ENCODE peak calls at places on chromosomes 3 and 15, in four cellular contexts. I is HT1080, G is endothelial cell, L is mesenteric fat pad. O is an unnamed sample.
A peak's percentile ranks its signal among the peaks of the same experiment; 100 is the strongest.

GRCh38 chr3:114557791-114558190 is 264.0 kb downstream of the TIGIT start:
- DNase-seq in I (no peak), G (no peak), L (no peak), O (no peak)

GRCh38 chr15:66611257-66612053 is 45.7 kb upstream of the LCTL start:
- DNase-seq in I (no peak), G (no peak), L (no peak), O (no peak)

GRCh38 chr15:99104788-99105515 is at the start of gene SYNM:
- DNase-seq in I (peak; percentile 49), G (peak; percentile 88), L (peak; percentile 93), O (peak; percentile 81)

GRCh38 chr15:34361278-34361677 is 5.7 kb downstream of the LPCAT4 start:
- DNase-seq in I (no peak), G (no peak), L (peak; percentile 49), O (no peak)

GRCh38 chr3:46971742-46972141 is 4.8 kb downstream of the CCDC12 start:
- DNase-seq in I (no peak), G (no peak), L (no peak), O (no peak)

GRCh38 chr3:142947799-142948575 is 15.5 kb downstream of the PAQR9 start:
- DNase-seq in I (peak; percentile 70), G (no peak), L (no peak), O (no peak)

GRCh38 chr3:167976880-167977498 is 118.7 kb downstream of the GOLIM4 start:
- DNase-seq in I (no peak), G (no peak), L (no peak), O (no peak)

GRCh38 chr3:119324899-119325298 is 30.7 kb downstream of the ARHGAP31 start:
- DNase-seq in I (no peak), G (no peak), L (no peak), O (no peak)

GRCh38 chr3:183310936-183311335 is 57.9 kb downstream of the B3GNT5 start:
- DNase-seq in I (no peak), G (no peak), L (no peak), O (no peak)

GRCh38 chr15:87648278-87648677 is 608.3 kb downstream of the NTRK3 start:
- DNase-seq in I (no peak), G (no peak), L (no peak), O (no peak)

GRCh38 chr15:83318861-83319415 is 34.5 kb upstream of the BNC1 start:
- DNase-seq in I (no peak), G (no peak), L (no peak), O (no peak)

GRCh38 chr3:86991840-86992430 is 986 bp upstream of the VGLL3 start:
- DNase-seq in I (no peak), G (no peak), L (no peak), O (no peak)

GRCh38 chr15:44081223-44082013 is 113.7 kb downstream of the FRMD5 start:
- DNase-seq in I (no peak), G (no peak), L (no peak), O (no peak)

GRCh38 chr15:45704329-45705249 is 69.8 kb downstream of the SQOR start:
- DNase-seq in I (no peak), G (peak; percentile 45), L (no peak), O (peak; percentile 64)

GRCh38 chr3:102177075-102177755 is 257.6 kb upstream of the ZPLD1 start:
- DNase-seq in I (no peak), G (no peak), L (no peak), O (no peak)

GRCh38 chr3:133377396-133377795 is 22.5 kb upstream of the BFSP2 start:
- DNase-seq in I (peak; percentile 54), G (peak; percentile 32), L (no peak), O (no peak)

GRCh38 chr15:39746176-39746575 is 36.5 kb downstream of the FSIP1 start:
- DNase-seq in I (no peak), G (no peak), L (no peak), O (no peak)